ENCODE peak calls at places on chromosomes 11 and 22, in six cellular contexts. One of them, this sample, is unnamed.

GRCh38 chr11:11476499-11476898 is 123.4 kb upstream of the CSNK2A3 start:
- DNase-seq in sigmoid colon: no peak
- DNase-seq in CD8-positive, alpha-beta T cell: no peak
- DNase-seq in H9: no peak
- DNase-seq in K562: no peak
- DNase-seq in ovary: no peak
- DNase-seq in this sample: no peak

GRCh38 chr11:792535-792821 is 2.6 kb upstream of the CEND1 start:
- DNase-seq in sigmoid colon: no peak
- DNase-seq in CD8-positive, alpha-beta T cell: no peak
- DNase-seq in H9: no peak
- DNase-seq in K562: no peak
- DNase-seq in ovary: no peak
- DNase-seq in this sample: no peak

GRCh38 chr11:92453055-92453454 is 228.4 kb downstream of the FAT3 start:
- DNase-seq in sigmoid colon: no peak
- DNase-seq in CD8-positive, alpha-beta T cell: no peak
- DNase-seq in H9: no peak
- DNase-seq in K562: no peak
- DNase-seq in ovary: no peak
- DNase-seq in this sample: no peak

GRCh38 chr11:31150011-31150410 is 219.5 kb downstream of the DCDC1 start:
- DNase-seq in sigmoid colon: no peak
- DNase-seq in CD8-positive, alpha-beta T cell: no peak
- DNase-seq in H9: no peak
- DNase-seq in K562: no peak
- DNase-seq in ovary: no peak
- DNase-seq in this sample: no peak

GRCh38 chr11:32448232-32448631 is 12.9 kb upstream of the WT1 start:
- DNase-seq in sigmoid colon: no peak
- DNase-seq in CD8-positive, alpha-beta T cell: no peak
- DNase-seq in H9: no peak
- DNase-seq in K562: peak; percentile 88
- DNase-seq in ovary: no peak
- DNase-seq in this sample: no peak

GRCh38 chr11:78037056-78037455 is 14.0 kb upstream of the KCTD14 start:
- DNase-seq in sigmoid colon: no peak
- DNase-seq in CD8-positive, alpha-beta T cell: no peak
- DNase-seq in H9: no peak
- DNase-seq in K562: no peak
- DNase-seq in ovary: no peak
- DNase-seq in this sample: peak; percentile 30

GRCh38 chr11:40445391-40445790 is 1014.1 kb downstream of the LRRC4C start:
- DNase-seq in sigmoid colon: no peak
- DNase-seq in CD8-positive, alpha-beta T cell: no peak
- DNase-seq in H9: no peak
- DNase-seq in K562: no peak
- DNase-seq in ovary: no peak
- DNase-seq in this sample: no peak

GRCh38 chr22:47570851-47571250 is 808.4 kb downstream of the TBC1D22A start:
- DNase-seq in sigmoid colon: no peak
- DNase-seq in CD8-positive, alpha-beta T cell: no peak
- DNase-seq in H9: no peak
- DNase-seq in K562: no peak
- DNase-seq in ovary: no peak
- DNase-seq in this sample: no peak

GRCh38 chr11:77191823-77192495 is 63.9 kb downstream of the MYO7A start:
- DNase-seq in sigmoid colon: no peak
- DNase-seq in CD8-positive, alpha-beta T cell: peak; percentile 54
- DNase-seq in H9: peak; percentile 97
- DNase-seq in K562: peak; percentile 79
- DNase-seq in ovary: peak; percentile 72
- DNase-seq in this sample: peak; percentile 90

GRCh38 chr11:86218125-86219081 is 26.1 kb upstream of the EED start:
- DNase-seq in sigmoid colon: peak; percentile 77
- DNase-seq in CD8-positive, alpha-beta T cell: peak; percentile 59
- DNase-seq in H9: peak; percentile 74
- DNase-seq in K562: peak; percentile 90
- DNase-seq in ovary: peak; percentile 78
- DNase-seq in this sample: peak; percentile 88

GRCh38 chr11:102546923-102547471 is 16.4 kb upstream of the MMP7 start:
- DNase-seq in sigmoid colon: no peak
- DNase-seq in CD8-positive, alpha-beta T cell: no peak
- DNase-seq in H9: no peak
- DNase-seq in K562: no peak
- DNase-seq in ovary: no peak
- DNase-seq in this sample: no peak

GRCh38 chr11:44805596-44805995 is 78.8 kb downstream of the TSPAN18 start:
- DNase-seq in sigmoid colon: no peak
- DNase-seq in CD8-positive, alpha-beta T cell: no peak
- DNase-seq in H9: no peak
- DNase-seq in K562: no peak
- DNase-seq in ovary: no peak
- DNase-seq in this sample: no peak

GRCh38 chr11:128627666-128628342 is 40.4 kb upstream of the ETS1 start:
- DNase-seq in sigmoid colon: no peak
- DNase-seq in CD8-positive, alpha-beta T cell: no peak
- DNase-seq in H9: no peak
- DNase-seq in K562: no peak
- DNase-seq in ovary: no peak
- DNase-seq in this sample: no peak

GRCh38 chr11:128625766-128626165 is 38.4 kb upstream of the ETS1 start:
- DNase-seq in sigmoid colon: no peak
- DNase-seq in CD8-positive, alpha-beta T cell: no peak
- DNase-seq in H9: no peak
- DNase-seq in K562: no peak
- DNase-seq in ovary: no peak
- DNase-seq in this sample: no peak

GRCh38 chr11:128624269-128625170 is 37.2 kb upstream of the ETS1 start:
- DNase-seq in sigmoid colon: no peak
- DNase-seq in CD8-positive, alpha-beta T cell: peak; percentile 64
- DNase-seq in H9: no peak
- DNase-seq in K562: no peak
- DNase-seq in ovary: no peak
- DNase-seq in this sample: no peak

GRCh38 chr11:128626913-128627665 is 39.7 kb upstream of the ETS1 start:
- DNase-seq in sigmoid colon: no peak
- DNase-seq in CD8-positive, alpha-beta T cell: no peak
- DNase-seq in H9: no peak
- DNase-seq in K562: no peak
- DNase-seq in ovary: no peak
- DNase-seq in this sample: peak; percentile 33

DNA sequence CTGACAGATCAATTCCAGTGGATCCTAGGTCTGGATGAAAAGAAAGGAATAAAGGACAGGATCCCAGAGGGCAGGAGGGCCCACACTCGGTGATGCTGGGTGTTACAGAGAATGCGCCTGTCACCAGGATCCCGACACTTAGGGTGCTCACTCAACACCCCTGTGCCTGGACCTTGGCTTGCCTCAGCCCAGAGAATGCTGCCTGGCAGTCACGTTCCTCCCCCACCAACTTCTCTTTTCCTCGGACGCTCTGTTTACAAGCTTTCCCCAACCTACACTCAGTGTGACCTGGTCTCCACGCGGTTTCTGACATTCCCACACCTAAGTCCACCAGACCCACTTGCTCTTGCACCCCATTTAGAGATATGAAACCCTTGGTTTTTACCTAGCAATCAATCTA is 38.0 kb upstream of the ETS1 start:
- DNase-seq in sigmoid colon: no peak
- DNase-seq in CD8-positive, alpha-beta T cell: no peak
- DNase-seq in H9: no peak
- DNase-seq in K562: no peak
- DNase-seq in ovary: no peak
- DNase-seq in this sample: no peak
- H3K4me1 ChIP-seq in sigmoid colon: no peaks in the 10 kb centered on the region
- H3K4me1 ChIP-seq in CD8-positive, alpha-beta T cell: peaks cover 95% of the 10 kb centered on the region
- H3K4me1 ChIP-seq in H9: peaks cover 2% of the 10 kb centered on the region
- H3K4me1 ChIP-seq in K562: no peaks in the 10 kb centered on the region
- H3K4me1 ChIP-seq in ovary: no peaks in the 10 kb centered on the region
- H3K4me1 ChIP-seq in this sample: no peaks in the 10 kb centered on the region

GRCh38 chr11:70483077-70483861 is 84.9 kb downstream of the CTTN start:
- DNase-seq in sigmoid colon: no peak
- DNase-seq in CD8-positive, alpha-beta T cell: no peak
- DNase-seq in H9: no peak
- DNase-seq in K562: peak; percentile 65
- DNase-seq in ovary: no peak
- DNase-seq in this sample: no peak
- TF ChIP-seq CTCF in sigmoid colon: peak; percentile 20
- TF ChIP-seq CTCF in CD8-positive, alpha-beta T cell: no peak
- TF ChIP-seq CTCF in H9: peak; percentile 57
- TF ChIP-seq CTCF in K562: peak; percentile 71
- TF ChIP-seq CTCF in ovary: no peak
- TF ChIP-seq CTCF in this sample: peak; percentile 36

GRCh38 chr22:35406443-35406842 is 6.5 kb downstream of the MCM5 start:
- DNase-seq in sigmoid colon: no peak
- DNase-seq in CD8-positive, alpha-beta T cell: no peak
- DNase-seq in H9: no peak
- DNase-seq in K562: no peak
- DNase-seq in ovary: no peak
- DNase-seq in this sample: no peak

GRCh38 chr22:35407352-35407751 is 7.4 kb downstream of the MCM5 start:
- DNase-seq in sigmoid colon: no peak
- DNase-seq in CD8-positive, alpha-beta T cell: no peak
- DNase-seq in H9: no peak
- DNase-seq in K562: no peak
- DNase-seq in ovary: no peak
- DNase-seq in this sample: no peak

GRCh38 chr22:35403356-35403755 is 3.4 kb downstream of the MCM5 start:
- DNase-seq in sigmoid colon: no peak
- DNase-seq in CD8-positive, alpha-beta T cell: no peak
- DNase-seq in H9: no peak
- DNase-seq in K562: no peak
- DNase-seq in ovary: no peak
- DNase-seq in this sample: no peak

GRCh38 chr22:35401863-35402262 is 1.9 kb downstream of the MCM5 start:
- DNase-seq in sigmoid colon: no peak
- DNase-seq in CD8-positive, alpha-beta T cell: no peak
- DNase-seq in H9: no peak
- DNase-seq in K562: no peak
- DNase-seq in ovary: no peak
- DNase-seq in this sample: no peak

DNA sequence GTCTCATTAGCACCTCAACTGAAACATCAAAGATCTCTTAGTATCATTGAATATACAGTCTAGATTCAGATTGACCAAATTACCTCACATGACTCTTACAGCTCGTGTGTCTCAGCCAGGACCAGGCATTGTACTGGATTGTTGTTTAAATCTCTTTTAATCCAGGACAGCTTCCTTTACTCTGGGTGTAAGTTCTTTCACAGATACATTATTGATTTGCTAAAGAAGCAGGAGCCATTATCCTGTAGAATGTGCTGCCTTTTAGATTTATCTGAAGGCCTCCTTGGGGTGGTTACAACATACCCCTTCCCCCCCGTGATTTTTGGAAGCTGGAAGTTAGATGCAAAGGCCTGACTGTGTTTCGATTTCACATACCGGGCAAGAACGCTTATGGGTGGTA is 4.2 kb downstream of the MCM5 start:
- DNase-seq in sigmoid colon: no peak
- DNase-seq in CD8-positive, alpha-beta T cell: no peak
- DNase-seq in H9: no peak
- DNase-seq in K562: no peak
- DNase-seq in ovary: no peak
- DNase-seq in this sample: no peak
- H3K4me1 ChIP-seq in sigmoid colon: peaks cover 7% of the 10 kb centered on the region
- H3K4me1 ChIP-seq in CD8-positive, alpha-beta T cell: peaks cover 12% of the 10 kb centered on the region
- H3K4me1 ChIP-seq in H9: no peaks in the 10 kb centered on the region
- H3K4me1 ChIP-seq in K562: peaks cover 29% of the 10 kb centered on the region
- H3K4me1 ChIP-seq in ovary: peaks cover 5% of the 10 kb centered on the region
- H3K4me1 ChIP-seq in this sample: peaks cover 2% of the 10 kb centered on the region

GRCh38 chr11:61380914-61381313 is 11.5 kb upstream of the TMEM216 start:
- DNase-seq in sigmoid colon: no peak
- DNase-seq in CD8-positive, alpha-beta T cell: no peak
- DNase-seq in H9: no peak
- DNase-seq in K562: no peak
- DNase-seq in ovary: no peak
- DNase-seq in this sample: no peak

GRCh38 chr11:61378713-61379313 is 13.6 kb upstream of the TMEM216 start:
- DNase-seq in sigmoid colon: peak; percentile 81
- DNase-seq in CD8-positive, alpha-beta T cell: no peak
- DNase-seq in H9: no peak
- DNase-seq in K562: no peak
- DNase-seq in ovary: peak; percentile 56
- DNase-seq in this sample: peak; percentile 55

GRCh38 chr11:61390161-61390560 is 2.2 kb upstream of the TMEM216 start:
- DNase-seq in sigmoid colon: no peak
- DNase-seq in CD8-positive, alpha-beta T cell: no peak
- DNase-seq in H9: no peak
- DNase-seq in K562: no peak
- DNase-seq in ovary: no peak
- DNase-seq in this sample: no peak

GRCh38 chr11:61384271-61385242 is 7.8 kb upstream of the TMEM216 start:
- DNase-seq in sigmoid colon: no peak
- DNase-seq in CD8-positive, alpha-beta T cell: no peak
- DNase-seq in H9: peak; percentile 44
- DNase-seq in K562: peak; percentile 82
- DNase-seq in ovary: no peak
- DNase-seq in this sample: peak; percentile 47
- TF ChIP-seq CTCF in sigmoid colon: no peak
- TF ChIP-seq CTCF in CD8-positive, alpha-beta T cell: no peak
- TF ChIP-seq CTCF in H9: peak; percentile 55
- TF ChIP-seq CTCF in K562: peak; percentile 97
- TF ChIP-seq CTCF in ovary: no peak
- TF ChIP-seq CTCF in this sample: no peak

GRCh38 chr11:71449596-71449995 is 1.4 kb upstream of the DHCR7 start:
- DNase-seq in sigmoid colon: peak; percentile 48
- DNase-seq in CD8-positive, alpha-beta T cell: no peak
- DNase-seq in H9: no peak
- DNase-seq in K562: peak; percentile 56
- DNase-seq in ovary: no peak
- DNase-seq in this sample: peak; percentile 22

GRCh38 chr11:71446942-71447688 is 1.1 kb downstream of the DHCR7 start:
- DNase-seq in sigmoid colon: peak; percentile 73
- DNase-seq in CD8-positive, alpha-beta T cell: no peak
- DNase-seq in H9: no peak
- DNase-seq in K562: no peak
- DNase-seq in ovary: no peak
- DNase-seq in this sample: peak; percentile 28

GRCh38 chr11:71448257-71449161 is at the start of gene DHCR7:
- DNase-seq in sigmoid colon: peak; percentile 97
- DNase-seq in CD8-positive, alpha-beta T cell: peak; percentile 93
- DNase-seq in H9: peak; percentile 98
- DNase-seq in K562: peak; percentile 98
- DNase-seq in ovary: peak; percentile 97
- DNase-seq in this sample: peak; percentile 99

GRCh38 chr11:71446150-71446549 is 2.0 kb downstream of the DHCR7 start:
- DNase-seq in sigmoid colon: no peak
- DNase-seq in CD8-positive, alpha-beta T cell: no peak
- DNase-seq in H9: no peak
- DNase-seq in K562: no peak
- DNase-seq in ovary: no peak
- DNase-seq in this sample: no peak

GRCh38 chr11:71447791-71448256 is 369 bp downstream of the DHCR7 start:
- DNase-seq in sigmoid colon: no peak
- DNase-seq in CD8-positive, alpha-beta T cell: peak; percentile 50
- DNase-seq in H9: no peak
- DNase-seq in K562: peak; percentile 39
- DNase-seq in ovary: no peak
- DNase-seq in this sample: no peak
- H3K4me1 ChIP-seq in sigmoid colon: peaks cover 19% of the 10 kb centered on the region
- H3K4me1 ChIP-seq in CD8-positive, alpha-beta T cell: peaks cover 31% of the 10 kb centered on the region
- H3K4me1 ChIP-seq in H9: peaks cover 2% of the 10 kb centered on the region
- H3K4me1 ChIP-seq in K562: peaks cover 34% of the 10 kb centered on the region
- H3K4me1 ChIP-seq in ovary: peaks cover 3% of the 10 kb centered on the region
- H3K4me1 ChIP-seq in this sample: peaks cover 21% of the 10 kb centered on the region

This sample was measured in Caco-2.